ENCODE peak calls at places on chromosomes 2 and 18, in four cellular contexts. B is suprapubic skin; J is lung; P is CD8-positive, alpha-beta T cell. S is an unnamed sample.

GRCh38 chr2:234953116-234954031 is 1.6 kb downstream of the SH3BP4 start:
- DNase-seq in J (no peak), P (no peak), B (no peak), S (peak; percentile 58)

GRCh38 chr2:16508061-16508851 is 157.4 kb downstream of the CYRIA start:
- DNase-seq in B (no peak), P (no peak), J (peak; percentile 36), S (peak; percentile 62)

GRCh38 chr2:220676695-220677094 is 895.4 kb downstream of the EPHA4 start:
- DNase-seq in P (no peak), B (no peak), J (no peak), S (no peak)

GRCh38 chr18:9737814-9738160 is 29.7 kb downstream of the RAB31 start:
- DNase-seq in P (no peak), J (no peak), B (peak; percentile 64), S (no peak)

GRCh38 chr18:34158881-34159690 is 65.6 kb downstream of the NOL4 start:
- DNase-seq in B (peak; percentile 51), P (peak; percentile 15), J (no peak), S (peak; percentile 25)

GRCh38 chr2:72917138-72917874 is at the start of gene EMX1:
- DNase-seq in P (peak; percentile 38), B (peak; percentile 61), J (peak; percentile 61), S (peak; percentile 83)

GRCh38 chr18:74906189-74906588 is 302.8 kb downstream of the PTGR3 start:
- DNase-seq in P (no peak), J (no peak), B (no peak), S (no peak)

GRCh38 chr2:233084488-233084887 is 24.3 kb downstream of the INPP5D start:
- DNase-seq in B (peak; percentile 78), P (peak; percentile 64), J (peak; percentile 52), S (peak; percentile 56)

GRCh38 chr2:152223997-152224396 is 48.4 kb upstream of the STAM2 start:
- DNase-seq in P (no peak), B (no peak), J (no peak), S (no peak)

GRCh38 chr2:28821295-28821958 is 10.8 kb downstream of the SPDYA start:
- DNase-seq in P (peak; percentile 20), J (peak; percentile 61), B (no peak), S (peak; percentile 46)

GRCh38 chr2:104033399-104033798 is 820.5 kb upstream of the POU3F3 start:
- DNase-seq in J (no peak), B (no peak), P (no peak), S (no peak)

GRCh38 chr18:77031662-77032061 is 100.9 kb downstream of the MBP start:
- DNase-seq in J (no peak), P (no peak), B (no peak), S (no peak)

GRCh38 chr18:62523631-62524442 is 1.0 kb downstream of the ZCCHC2 start:
- DNase-seq in J (peak; percentile 52), B (peak; percentile 84), P (peak; percentile 61), S (peak; percentile 59)

GRCh38 chr18:26215247-26215970 is 10.8 kb upstream of the TAF4B start:
- DNase-seq in P (peak; percentile 67), J (no peak), B (no peak), S (no peak)

GRCh38 chr2:168138911-168139310 is 108.5 kb downstream of the STK39 start:
- DNase-seq in P (no peak), B (no peak), J (no peak), S (no peak)

GRCh38 chr18:35117951-35118411 is 76.8 kb downstream of the MAPRE2 start:
- DNase-seq in P (no peak), J (no peak), B (no peak), S (no peak)

GRCh38 chr2:240598311-240598911 is 11.9 kb downstream of the CAPN10 start:
- DNase-seq in J (no peak), B (peak; percentile 50), P (no peak), S (no peak)

GRCh38 chr18:12373032-12373770 is 3.8 kb downstream of the AFG3L2 start:
- DNase-seq in B (no peak), J (no peak), P (no peak), S (peak; percentile 28)

GRCh38 chr2:229910832-229911412 is 10.9 kb downstream of the TRIP12 start:
- DNase-seq in J (no peak), B (no peak), P (no peak), S (no peak)

GRCh38 chr18:25876334-25876979 is 214.0 kb downstream of the SS18 start:
- DNase-seq in J (no peak), B (no peak), P (no peak), S (no peak)

GRCh38 chr18:12911025-12911927 is 27.2 kb upstream of the PTPN2 start:
- DNase-seq in J (no peak), P (peak; percentile 54), B (no peak), S (no peak)

GRCh38 chr2:158391876-158392275 is 64.7 kb downstream of the CCDC148 start:
- DNase-seq in J (no peak), P (no peak), B (no peak), S (no peak)

GRCh38 chr2:128486640-128487375 is 168.1 kb upstream of the HS6ST1 start:
- DNase-seq in B (peak; percentile 43), J (no peak), P (no peak), S (no peak)

GRCh38 chr2:69020496-69020895 is 7.5 kb downstream of the ANTXR1 start:
- DNase-seq in P (no peak), J (no peak), B (no peak), S (no peak)

GRCh38 chr2:49240608-49241007 is 86.3 kb upstream of the FSHR start:
- DNase-seq in J (no peak), B (no peak), P (no peak), S (no peak)

GRCh38 chr2:133561045-133561852 is 7.0 kb downstream of the NCKAP5 start:
- DNase-seq in P (no peak), B (no peak), J (no peak), S (no peak)

GRCh38 chr2:41061371-41061770 is 609.5 kb upstream of the SLC8A1 start:
- DNase-seq in B (no peak), J (no peak), P (no peak), S (no peak)

DNA sequence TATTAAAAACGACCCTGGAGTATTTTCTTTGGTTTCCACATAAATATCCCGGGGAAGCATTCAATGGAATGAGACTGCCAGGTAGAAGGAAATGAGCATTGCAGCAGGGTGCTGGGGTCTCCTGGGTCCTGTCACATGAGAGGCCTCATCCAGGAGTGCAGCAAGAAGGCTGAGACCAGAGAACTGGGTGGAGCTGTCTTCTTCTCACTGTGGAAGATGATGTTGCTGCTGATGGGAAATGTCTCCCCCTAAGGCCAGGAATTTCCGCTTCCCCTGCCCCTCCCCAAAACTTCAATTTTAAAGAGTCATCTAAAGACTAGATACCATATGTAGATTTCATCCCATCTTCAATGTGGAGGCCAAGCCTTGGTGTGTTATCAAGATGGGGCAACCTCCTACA is 95.2 kb upstream of the SIX2 start:
- DNase-seq in J (no peak), P (no peak), B (no peak), S (no peak)
- TF ChIP-seq CTCF in J (no peak), P (no peak), B (no peak), S (no peak)

GRCh38 chr2:120736955-120737801 is 1.5 kb downstream of the GLI2 start:
- DNase-seq in B (no peak), J (peak; percentile 30), P (no peak), S (peak; percentile 34)

GRCh38 chr2:120736202-120736954 is 710 bp downstream of the GLI2 start:
- DNase-seq in P (no peak), B (no peak), J (peak; percentile 26), S (peak; percentile 25)

GRCh38 chr2:120735750-120736170 is at the start of gene GLI2:
- DNase-seq in J (peak; percentile 57), P (no peak), B (no peak), S (peak; percentile 70)

GRCh38 chr2:120733238-120733942 is 2.3 kb upstream of the GLI2 start:
- DNase-seq in P (no peak), J (no peak), B (no peak), S (peak; percentile 13)

GRCh38 chr2:120734930-120735611 is 597 bp upstream of the GLI2 start:
- DNase-seq in P (no peak), J (no peak), B (no peak), S (peak; percentile 22)
- H3K27ac ChIP-seq in P (no peak overlapping the region), J (no peak overlapping the region), B (peak overlapping the region; percentile 72), S (peak overlapping the region; percentile 84)

GRCh38 chr2:176080540-176081355 is 3.0 kb downstream of the EVX2 start:
- DNase-seq in J (no peak), B (no peak), P (no peak), S (no peak)

GRCh38 chr2:176082885-176083731 is 654 bp downstream of the EVX2 start:
- DNase-seq in P (no peak), B (no peak), J (no peak), S (no peak)

GRCh38 chr2:176081451-176081992 is 2.2 kb downstream of the EVX2 start:
- DNase-seq in J (no peak), B (no peak), P (no peak), S (no peak)

GRCh38 chr2:176083796-176084261 is at the start of gene EVX2:
- DNase-seq in P (no peak), B (no peak), J (no peak), S (no peak)

DNA sequence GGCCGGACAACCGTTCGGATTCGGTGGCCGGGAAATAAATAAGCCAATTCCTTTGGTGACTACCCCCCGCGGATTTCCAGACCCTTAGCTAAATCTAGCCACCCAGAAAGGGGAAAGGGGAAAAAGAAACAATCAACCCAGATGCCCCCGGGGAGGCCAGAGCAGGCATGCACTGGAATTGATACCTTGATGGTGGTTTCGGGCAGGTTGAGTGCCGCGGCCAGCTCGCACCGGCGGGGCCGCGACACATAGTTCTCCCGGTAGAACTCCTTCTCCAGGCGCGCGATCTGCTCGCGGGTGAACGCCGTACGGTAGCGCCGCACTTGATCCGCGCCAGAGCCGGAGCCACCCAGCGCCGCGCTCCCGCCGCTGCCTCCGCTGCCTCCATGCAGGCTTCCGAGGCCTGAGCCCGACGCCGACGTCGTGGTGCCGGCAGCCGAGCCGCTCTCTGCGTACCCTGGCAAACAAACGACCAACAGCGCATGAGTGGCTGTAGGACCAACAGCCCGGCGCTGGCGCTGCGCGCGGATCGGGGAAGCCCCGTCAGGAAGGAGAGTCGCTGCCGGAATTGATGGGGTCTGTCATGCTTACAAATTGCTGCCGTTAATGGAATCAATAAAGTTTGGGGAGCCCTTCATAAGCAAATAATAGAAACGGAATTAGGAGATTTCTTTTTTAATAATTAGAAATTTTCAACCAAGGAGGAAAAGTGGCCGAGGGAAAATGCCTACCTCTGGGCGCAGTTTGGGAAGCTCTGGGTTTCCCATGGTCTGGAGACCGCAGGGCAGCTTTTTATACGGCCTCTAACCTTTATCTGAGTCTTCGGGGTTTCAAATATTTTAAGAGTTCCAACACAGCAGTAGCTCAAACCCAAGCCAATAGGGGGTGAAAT is 1.5 kb downstream of the EVX2 start:
- DNase-seq in J (no peak), P (no peak), B (no peak), S (no peak)
- H3K27me3 ChIP-seq in J (peaks cover 8% of the 10 kb centered on the region), P (peaks cover 90% of the 10 kb centered on the region), B (peaks cover 100% of the 10 kb centered on the region), S (peaks cover 100% of the 10 kb centered on the region)

DNA sequence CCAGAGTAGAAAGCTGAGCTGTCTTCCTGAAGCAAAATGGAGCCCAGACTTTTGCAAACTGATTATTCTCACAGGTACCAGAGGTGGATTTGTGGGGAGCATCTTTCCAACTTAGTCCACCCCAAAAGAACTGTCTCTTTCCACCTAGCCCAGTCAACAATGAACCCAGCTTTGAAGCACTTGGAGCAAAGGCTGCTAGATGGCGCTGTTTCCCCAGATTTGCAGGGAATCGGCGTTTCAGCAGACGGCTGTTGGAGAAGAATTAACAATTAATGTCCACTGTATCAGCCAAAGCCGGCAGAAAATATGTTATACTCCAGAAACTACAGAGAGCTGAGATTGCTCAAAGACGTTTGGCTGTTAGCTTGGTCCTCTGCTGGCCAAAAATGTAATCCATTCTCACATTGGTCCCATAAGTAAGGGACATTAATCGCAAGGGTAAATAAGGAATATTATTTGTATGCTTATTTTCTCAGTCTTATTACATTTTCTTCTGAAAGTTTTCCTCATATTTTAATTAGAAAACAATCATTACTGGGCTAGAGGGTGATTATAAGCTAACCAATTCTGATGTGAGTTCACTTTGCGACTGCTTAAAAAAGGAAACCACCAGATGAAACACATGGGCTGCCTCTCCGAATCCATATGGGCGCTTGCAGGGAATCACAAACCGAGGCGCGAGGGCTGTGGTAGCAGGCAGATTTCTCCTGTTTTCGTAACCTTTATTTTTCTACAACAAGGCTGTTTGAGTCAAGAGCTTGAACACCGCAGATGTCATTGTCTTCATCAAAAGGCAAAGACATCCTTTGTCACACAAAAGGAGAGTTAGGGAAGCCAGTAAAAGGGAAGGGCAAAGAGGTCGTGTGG is 423.9 kb upstream of the MEX3C start:
- DNase-seq in J (peak; percentile 59), B (no peak), P (no peak), S (peak; percentile 41)
- TF ChIP-seq CTCF in J (peak; percentile 30), B (peak; percentile 58), P (no peak), S (no peak)